ENCODE peak calls at places on chromosome 3, in nine cellular contexts. T is nucleus accumbens, X is NCI-H460, G is adrenal gland, J is AG20443, F is HS-5, C is uterus, Y is NCI-H1436, P is astrocyte of the spinal cord. N is an unnamed sample.

GRCh38 chr3:107988464-107989156 is 102.2 kb downstream of the CD47 start:
- DNase-seq in T (no peak), X (peak), G (peak), J (peak), F (no peak), C (no peak), Y (no peak), P (peak), N (no peak)

GRCh38 chr3:44132061-44132460 is 109.6 kb upstream of the TOPAZ1 start:
- DNase-seq in T (no peak), X (no peak), G (no peak), J (no peak), F (no peak), C (no peak), Y (no peak), P (no peak), N (no peak)

GRCh38 chr3:58066842-58067241 is 58.6 kb downstream of the FLNB start:
- DNase-seq in T (no peak), X (no peak), G (no peak), J (peak), F (peak), C (no peak), Y (no peak), P (peak), N (no peak)

GRCh38 chr3:160676547-160677303 is at the start of gene ARL14:
- DNase-seq in T (no peak), X (no peak), G (no peak), J (no peak), F (no peak), C (no peak), Y (no peak), P (peak), N (no peak)

GRCh38 chr3:189146842-189147241 is 24.9 kb upstream of the TPRG1 start:
- DNase-seq in T (no peak), X (no peak), G (no peak), J (no peak), F (no peak), C (no peak), Y (no peak), P (no peak), N (no peak)

GRCh38 chr3:113243846-113244245 is 32.5 kb downstream of the BOC start:
- DNase-seq in T (no peak), X (no peak), G (no peak), J (no peak), F (no peak), C (no peak), Y (no peak), P (no peak), N (no peak)

GRCh38 chr3:3545360-3545759 is 253.9 kb upstream of the LRRN1 start:
- DNase-seq in T (no peak), X (no peak), G (no peak), J (no peak), F (no peak), C (no peak), Y (no peak), P (no peak), N (no peak)

GRCh38 chr3:43388188-43388587 is 101.8 kb downstream of the SNRK start:
- DNase-seq in T (no peak), X (no peak), G (no peak), J (no peak), F (no peak), C (no peak), Y (no peak), P (no peak), N (no peak)

GRCh38 chr3:115814778-115815380 is 191.6 kb downstream of the GAP43 start:
- DNase-seq in T (peak), X (peak), G (peak), J (peak), F (peak), C (peak), Y (peak), P (peak), N (peak)

GRCh38 chr3:194730369-194730768 is 44.7 kb downstream of the FAM43A start:
- DNase-seq in T (no peak), X (peak), G (peak), J (no peak), F (no peak), C (no peak), Y (peak), P (no peak), N (peak)